ENCODE peak calls at places on chromosomes 3 and 15, in nine cellular contexts. M is breast epithelium, U is suprapubic skin, I is transverse colon, Y is H1, L is sigmoid colon, A is spleen, D is K562, Q is prostate gland. H is an unnamed sample.

GRCh38 chr15:69755571-69756310 is 303.1 kb downstream of the RPLP1 start:
- DNase-seq in M (no peak), U (no peak), I (peak; percentile 46), Y (no peak), L (no peak), A (peak; percentile 89), D (no peak), Q (no peak), H (no peak)

GRCh38 chr3:42009456-42009855 is 47.6 kb upstream of the ULK4 start:
- DNase-seq in M (no peak), U (no peak), I (no peak), Y (no peak), L (no peak), A (no peak), D (no peak), Q (no peak), H (no peak)

GRCh38 chr3:48756640-48757039 is 39.6 kb upstream of the IP6K2 start:
- DNase-seq in M (no peak), U (no peak), I (no peak), Y (no peak), L (no peak), A (no peak), D (no peak), Q (no peak), H (no peak)

GRCh38 chr15:85639752-85640381 is 154.9 kb downstream of the KLHL25 start:
- DNase-seq in M (no peak), U (no peak), I (no peak), Y (no peak), L (no peak), A (no peak), D (no peak), Q (no peak), H (no peak)

GRCh38 chr15:68354923-68355322 is 77.0 kb downstream of the ITGA11 start:
- DNase-seq in M (no peak), U (no peak), I (no peak), Y (no peak), L (no peak), A (no peak), D (peak; percentile 25), Q (no peak), H (no peak)

GRCh38 chr3:150302246-150302645 is 105.9 kb upstream of the TSC22D2 start:
- DNase-seq in M (no peak), U (no peak), I (no peak), Y (no peak), L (no peak), A (no peak), D (no peak), Q (no peak), H (no peak)

GRCh38 chr3:13750215-13750614 is 129.7 kb downstream of the WNT7A start:
- DNase-seq in M (no peak), U (no peak), I (no peak), Y (no peak), L (no peak), A (no peak), D (no peak), Q (no peak), H (no peak)

GRCh38 chr15:65368300-65368617 is 9.5 kb downstream of the IGDCC3 start:
- DNase-seq in M (no peak), U (no peak), I (no peak), Y (peak; percentile 60), L (no peak), A (peak; percentile 56), D (no peak), Q (no peak), H (no peak)

GRCh38 chr3:30630238-30631030 is 24.0 kb downstream of the TGFBR2 start:
- DNase-seq in M (no peak), U (no peak), I (no peak), Y (no peak), L (no peak), A (no peak), D (no peak), Q (no peak), H (no peak)

GRCh38 chr3:135452881-135453280 is 512.6 kb upstream of the PPP2R3A start:
- DNase-seq in M (no peak), U (no peak), I (no peak), Y (no peak), L (no peak), A (no peak), D (no peak), Q (no peak), H (no peak)

GRCh38 chr3:111715911-111716523 is 120.9 kb upstream of the ZBED2 start:
- DNase-seq in M (peak; percentile 59), U (peak; percentile 71), I (peak; percentile 62), Y (no peak), L (no peak), A (no peak), D (peak; percentile 24), Q (peak; percentile 55), H (peak; percentile 77)

GRCh38 chr3:176663819-176664218 is 533.5 kb downstream of the TBL1XR1 start:
- DNase-seq in M (no peak), U (no peak), I (no peak), Y (no peak), L (no peak), A (no peak), D (no peak), Q (peak; percentile 4), H (no peak)

GRCh38 chr3:171797873-171798272 is 12.4 kb downstream of the PLD1 start:
- DNase-seq in M (no peak), U (no peak), I (no peak), Y (no peak), L (no peak), A (no peak), D (no peak), Q (no peak), H (no peak)

GRCh38 chr3:90092994-90093393 is 985.6 kb downstream of the EPHA3 start:
- DNase-seq in M (no peak), U (no peak), I (no peak), Y (no peak), L (no peak), A (no peak), D (no peak), Q (no peak), H (no peak)

GRCh38 chr3:105783631-105784030 is 85.2 kb downstream of the CBLB start:
- DNase-seq in M (no peak), U (no peak), I (no peak), Y (no peak), L (no peak), A (no peak), D (no peak), Q (no peak), H (no peak)

GRCh38 chr15:71698752-71699151 is 111.6 kb upstream of the NR2E3 start:
- DNase-seq in M (no peak), U (no peak), I (no peak), Y (no peak), L (no peak), A (no peak), D (no peak), Q (no peak), H (no peak)

GRCh38 chr15:71697999-71698398 is 112.4 kb upstream of the NR2E3 start:
- DNase-seq in M (no peak), U (no peak), I (no peak), Y (no peak), L (no peak), A (no peak), D (no peak), Q (no peak), H (no peak)

GRCh38 chr15:71702496-71702895 is 107.9 kb upstream of the NR2E3 start:
- DNase-seq in M (no peak), U (no peak), I (no peak), Y (no peak), L (no peak), A (no peak), D (no peak), Q (no peak), H (no peak)

GRCh38 chr15:71701808-71702207 is 108.5 kb upstream of the NR2E3 start:
- DNase-seq in M (no peak), U (no peak), I (no peak), Y (no peak), L (no peak), A (no peak), D (no peak), Q (no peak), H (no peak)

GRCh38 chr15:71699977-71700376 is 110.4 kb upstream of the NR2E3 start:
- DNase-seq in M (no peak), U (no peak), I (no peak), Y (no peak), L (no peak), A (no peak), D (no peak), Q (no peak), H (no peak)
- H3K27ac ChIP-seq in M (no peak overlapping the region), U (no peak overlapping the region), I (no peak overlapping the region), Y (no peak overlapping the region), L (no peak overlapping the region), A (no peak overlapping the region), D (no peak overlapping the region), Q (no peak overlapping the region), H (no peak overlapping the region)

DNA sequence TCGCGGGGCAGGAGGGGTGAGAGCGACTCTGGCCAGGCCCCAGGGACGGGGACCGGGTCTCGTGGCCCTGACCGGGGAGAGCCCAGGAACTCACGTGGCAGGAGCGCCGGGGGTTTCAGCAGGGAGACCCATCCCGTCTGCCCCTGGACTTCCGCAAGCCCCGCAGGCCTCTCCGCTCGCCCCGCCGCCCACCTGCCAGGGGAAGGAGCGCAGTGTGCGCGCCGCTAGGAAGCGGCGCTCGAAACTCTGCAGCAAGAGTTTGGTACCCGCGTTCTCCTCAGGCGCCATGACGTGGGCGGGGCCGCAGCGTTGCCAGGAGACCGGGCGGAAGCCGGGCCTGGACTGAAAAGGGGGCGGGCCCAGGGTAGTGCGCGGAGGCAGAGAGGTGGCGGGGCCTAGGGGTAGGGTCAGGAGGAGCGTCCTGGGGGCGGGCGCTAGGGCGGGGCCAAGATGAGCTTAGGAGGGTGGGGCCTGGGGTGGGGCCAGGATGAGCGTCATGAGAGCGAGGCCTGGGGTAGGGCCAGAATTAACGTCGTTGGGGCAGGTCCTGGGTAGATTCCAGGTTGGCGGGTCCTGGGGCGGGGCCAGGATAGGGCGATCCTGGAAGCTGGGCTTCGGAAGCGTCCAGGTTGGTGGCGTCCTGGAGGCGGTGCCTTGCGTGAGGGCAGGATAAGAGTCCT is 29.7 kb downstream of the ALG1L2 start:
- DNase-seq in M (peak; percentile 99), U (peak; percentile 100), I (peak; percentile 100), Y (peak; percentile 93), L (peak; percentile 100), A (peak; percentile 100), D (peak; percentile 84), Q (peak; percentile 99), H (peak; percentile 99)
- TF ChIP-seq POLR2A in M (no peak), U (no peak), I (no peak), Y (no peak), L (no peak), A (no peak), D (peak; percentile 53), Q (peak; percentile 42), H (no peak)

DNA sequence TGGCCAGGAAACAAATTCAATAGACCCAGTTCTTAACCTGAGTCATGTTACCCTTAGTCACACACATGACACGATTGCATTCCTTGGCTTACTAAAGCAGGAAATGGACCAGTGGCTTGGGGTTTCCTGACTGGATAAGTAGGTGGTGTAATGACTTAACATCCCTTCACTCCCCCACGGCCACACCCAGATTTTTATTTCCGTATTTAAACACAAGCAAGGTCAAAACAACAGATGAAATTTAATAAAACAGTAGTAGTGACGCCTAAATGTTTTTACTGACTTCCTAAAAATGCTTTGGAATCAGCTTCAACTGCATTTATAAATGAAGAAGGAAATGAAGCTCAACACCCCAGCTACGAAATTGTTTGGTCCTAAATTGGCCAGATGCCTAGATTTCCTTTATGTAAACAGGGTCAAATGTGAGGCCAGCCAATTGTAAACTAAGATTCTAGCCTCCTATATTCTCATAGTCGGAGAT is 324.3 kb downstream of the CHST2 start:
- DNase-seq in M (no peak), U (no peak), I (peak; percentile 70), Y (no peak), L (peak; percentile 73), A (no peak), D (peak; percentile 19), Q (no peak), H (peak; percentile 47)
- TF ChIP-seq POLR2AphosphoS5 in M (peak; percentile 48), U (no peak), I (peak; percentile 62), Y (no peak), L (peak; percentile 65), A (peak; percentile 77), D (no peak), Q (no peak), H (no peak)

GRCh38 chr15:80526556-80527340 is 122.6 kb downstream of the ARNT2 start:
- DNase-seq in M (no peak), U (no peak), I (no peak), Y (no peak), L (no peak), A (no peak), D (no peak), Q (no peak), H (no peak)
- H3K27ac ChIP-seq in M (no peak overlapping the region), U (no peak overlapping the region), I (no peak overlapping the region), Y (no peak overlapping the region), L (no peak overlapping the region), A (no peak overlapping the region), D (no peak overlapping the region), Q (no peak overlapping the region), H (no peak overlapping the region)